ENCODE peak calls at places on chromosomes 11 and 22, in five cellular contexts. One of them, this sample, is unnamed. For H3K4me1, the result is how much of the 10 kb centered on the place peaks cover.

GRCh38 chr11:5004429-5005274 is 10.0 kb downstream of the OR51L1 start:
- DNase-seq in K562: peak
- DNase-seq in Peyer's patch: peak
- DNase-seq in tibial artery: no peak
- DNase-seq in naive thymus-derived CD4-positive, alpha-beta T cell: no peak
- DNase-seq in this sample: no peak

GRCh38 chr11:125053167-125053566 is 9.9 kb upstream of the SLC37A2 start:
- DNase-seq in Peyer's patch: no peak
- DNase-seq in naive thymus-derived CD4-positive, alpha-beta T cell: no peak
- DNase-seq in tibial artery: no peak
- DNase-seq in K562: no peak
- DNase-seq in this sample: no peak

GRCh38 chr11:118057424-118058145 is 19.3 kb upstream of the TMPRSS4 start:
- DNase-seq in naive thymus-derived CD4-positive, alpha-beta T cell: no peak
- DNase-seq in Peyer's patch: peak
- DNase-seq in tibial artery: peak
- DNase-seq in K562: no peak
- DNase-seq in this sample: peak

GRCh38 chr11:37442576-37442975 is 844.5 kb upstream of the RAG2 start:
- DNase-seq in naive thymus-derived CD4-positive, alpha-beta T cell: no peak
- DNase-seq in Peyer's patch: no peak
- DNase-seq in tibial artery: no peak
- DNase-seq in K562: no peak
- DNase-seq in this sample: no peak

GRCh38 chr11:131656839-131657211 is 286.4 kb downstream of the NTM start:
- DNase-seq in tibial artery: no peak
- DNase-seq in K562: no peak
- DNase-seq in naive thymus-derived CD4-positive, alpha-beta T cell: no peak
- DNase-seq in Peyer's patch: no peak
- DNase-seq in this sample: no peak

GRCh38 chr11:35389112-35389511 is 30.2 kb downstream of the SLC1A2 start:
- DNase-seq in naive thymus-derived CD4-positive, alpha-beta T cell: no peak
- DNase-seq in Peyer's patch: no peak
- DNase-seq in tibial artery: no peak
- DNase-seq in K562: no peak
- DNase-seq in this sample: no peak

GRCh38 chr22:47355776-47356432 is 593.5 kb downstream of the TBC1D22A start:
- DNase-seq in K562: no peak
- DNase-seq in tibial artery: no peak
- DNase-seq in naive thymus-derived CD4-positive, alpha-beta T cell: no peak
- DNase-seq in Peyer's patch: no peak
- DNase-seq in this sample: peak

GRCh38 chr11:35346472-35347136 is 72.8 kb downstream of the SLC1A2 start:
- DNase-seq in tibial artery: no peak
- DNase-seq in Peyer's patch: no peak
- DNase-seq in naive thymus-derived CD4-positive, alpha-beta T cell: no peak
- DNase-seq in K562: no peak
- DNase-seq in this sample: no peak

GRCh38 chr11:106101797-106102196 is 24.3 kb downstream of the AASDHPPT start:
- DNase-seq in naive thymus-derived CD4-positive, alpha-beta T cell: no peak
- DNase-seq in K562: no peak
- DNase-seq in Peyer's patch: no peak
- DNase-seq in tibial artery: no peak
- DNase-seq in this sample: no peak

GRCh38 chr11:66547662-66548009 is 933 bp downstream of the ACTN3 start:
- DNase-seq in Peyer's patch: no peak
- DNase-seq in K562: no peak
- DNase-seq in tibial artery: no peak
- DNase-seq in naive thymus-derived CD4-positive, alpha-beta T cell: no peak
- DNase-seq in this sample: no peak

GRCh38 chr22:18022851-18023250 is 1.5 kb downstream of the MICAL3 start:
- DNase-seq in tibial artery: peak
- DNase-seq in Peyer's patch: no peak
- DNase-seq in naive thymus-derived CD4-positive, alpha-beta T cell: no peak
- DNase-seq in K562: no peak
- DNase-seq in this sample: no peak

GRCh38 chr11:79119491-79120284 is 321.1 kb downstream of the TENM4 start:
- DNase-seq in K562: no peak
- DNase-seq in naive thymus-derived CD4-positive, alpha-beta T cell: no peak
- DNase-seq in tibial artery: no peak
- DNase-seq in Peyer's patch: no peak
- DNase-seq in this sample: no peak

GRCh38 chr11:28520291-28520690 is 412.1 kb downstream of the METTL15 start:
- DNase-seq in Peyer's patch: no peak
- DNase-seq in K562: no peak
- DNase-seq in naive thymus-derived CD4-positive, alpha-beta T cell: no peak
- DNase-seq in tibial artery: no peak
- DNase-seq in this sample: no peak

GRCh38 chr22:19819209-19819910 is 35.3 kb downstream of the GNB1L start:
- DNase-seq in tibial artery: no peak
- DNase-seq in K562: no peak
- DNase-seq in Peyer's patch: peak
- DNase-seq in naive thymus-derived CD4-positive, alpha-beta T cell: no peak
- DNase-seq in this sample: no peak

GRCh38 chr11:75400110-75400865 is 970 bp downstream of the RPS3 start:
- DNase-seq in naive thymus-derived CD4-positive, alpha-beta T cell: peak
- DNase-seq in tibial artery: no peak
- DNase-seq in Peyer's patch: no peak
- DNase-seq in K562: peak
- DNase-seq in this sample: no peak

GRCh38 chr11:75305993-75306392 is 45.5 kb downstream of the ARRB1 start:
- DNase-seq in K562: no peak
- DNase-seq in Peyer's patch: no peak
- DNase-seq in tibial artery: no peak
- DNase-seq in naive thymus-derived CD4-positive, alpha-beta T cell: no peak
- DNase-seq in this sample: no peak

GRCh38 chr22:47232753-47233152 is 470.3 kb downstream of the TBC1D22A start:
- DNase-seq in tibial artery: no peak
- DNase-seq in Peyer's patch: no peak
- DNase-seq in K562: no peak
- DNase-seq in naive thymus-derived CD4-positive, alpha-beta T cell: no peak
- DNase-seq in this sample: no peak

GRCh38 chr11:123494195-123495050 is 64.4 kb downstream of the GRAMD1B start:
- DNase-seq in K562: no peak
- DNase-seq in Peyer's patch: no peak
- DNase-seq in tibial artery: no peak
- DNase-seq in naive thymus-derived CD4-positive, alpha-beta T cell: no peak
- DNase-seq in this sample: no peak

GRCh38 chr11:126317681-126318641 is 14.1 kb downstream of the DCPS start:
- DNase-seq in K562: no peak
- DNase-seq in Peyer's patch: peak
- DNase-seq in tibial artery: peak
- DNase-seq in naive thymus-derived CD4-positive, alpha-beta T cell: no peak
- DNase-seq in this sample: peak

GRCh38 chr22:19750666-19751490 is 9.7 kb upstream of the TBX1 start:
- DNase-seq in K562: no peak
- DNase-seq in naive thymus-derived CD4-positive, alpha-beta T cell: no peak
- DNase-seq in tibial artery: no peak
- DNase-seq in Peyer's patch: no peak
- DNase-seq in this sample: no peak

GRCh38 chr11:78363018-78363619 is 54.5 kb downstream of the GAB2 start:
- DNase-seq in K562: no peak
- DNase-seq in Peyer's patch: no peak
- DNase-seq in naive thymus-derived CD4-positive, alpha-beta T cell: no peak
- DNase-seq in tibial artery: no peak
- DNase-seq in this sample: no peak

GRCh38 chr11:85595285-85595884 is 31.8 kb downstream of the DLG2 start:
- DNase-seq in Peyer's patch: no peak
- DNase-seq in tibial artery: no peak
- DNase-seq in naive thymus-derived CD4-positive, alpha-beta T cell: peak
- DNase-seq in K562: peak
- DNase-seq in this sample: no peak

GRCh38 chr11:2779981-2780849 is 80.4 kb upstream of the KCNQ1OT1 start:
- DNase-seq in Peyer's patch: peak
- DNase-seq in K562: peak
- DNase-seq in naive thymus-derived CD4-positive, alpha-beta T cell: no peak
- DNase-seq in tibial artery: peak
- DNase-seq in this sample: peak

GRCh38 chr22:22702159-22702873 is 57.9 kb downstream of the GGTLC2 start:
- DNase-seq in Peyer's patch: peak
- DNase-seq in tibial artery: peak
- DNase-seq in K562: peak
- DNase-seq in naive thymus-derived CD4-positive, alpha-beta T cell: no peak
- DNase-seq in this sample: no peak

GRCh38 chr22:32828150-32828549 is 26.6 kb downstream of the TIMP3 start:
- DNase-seq in Peyer's patch: no peak
- DNase-seq in tibial artery: no peak
- DNase-seq in naive thymus-derived CD4-positive, alpha-beta T cell: no peak
- DNase-seq in K562: no peak
- DNase-seq in this sample: no peak

GRCh38 chr22:21626073-21626734 is 3.6 kb downstream of the YDJC start:
- DNase-seq in Peyer's patch: no peak
- DNase-seq in tibial artery: no peak
- DNase-seq in naive thymus-derived CD4-positive, alpha-beta T cell: no peak
- DNase-seq in K562: peak
- DNase-seq in this sample: no peak

GRCh38 chr22:21624880-21625791 is 4.7 kb downstream of the YDJC start:
- DNase-seq in Peyer's patch: no peak
- DNase-seq in naive thymus-derived CD4-positive, alpha-beta T cell: no peak
- DNase-seq in K562: peak
- DNase-seq in tibial artery: no peak
- DNase-seq in this sample: no peak

GRCh38 chr22:21624120-21624879 is 5.5 kb downstream of the YDJC start:
- DNase-seq in Peyer's patch: no peak
- DNase-seq in naive thymus-derived CD4-positive, alpha-beta T cell: no peak
- DNase-seq in K562: peak
- DNase-seq in tibial artery: no peak
- DNase-seq in this sample: peak

GRCh38 chr22:21628386-21629261 is 1.2 kb downstream of the YDJC start:
- DNase-seq in K562: peak
- DNase-seq in naive thymus-derived CD4-positive, alpha-beta T cell: no peak
- DNase-seq in tibial artery: no peak
- DNase-seq in Peyer's patch: peak
- DNase-seq in this sample: peak

GRCh38 chr22:21626735-21627469 is 2.9 kb downstream of the YDJC start:
- DNase-seq in naive thymus-derived CD4-positive, alpha-beta T cell: no peak
- DNase-seq in Peyer's patch: no peak
- DNase-seq in K562: peak
- DNase-seq in tibial artery: no peak
- DNase-seq in this sample: no peak
- H3K4me1 ChIP-seq in naive thymus-derived CD4-positive, alpha-beta T cell: under half
- H3K4me1 ChIP-seq in Peyer's patch: under half
- H3K4me1 ChIP-seq in K562: under half
- H3K4me1 ChIP-seq in tibial artery: under half
- H3K4me1 ChIP-seq in this sample: under half

GRCh38 chr22:37610480-37611148 is 2.0 kb downstream of the GGA1 start:
- DNase-seq in naive thymus-derived CD4-positive, alpha-beta T cell: no peak
- DNase-seq in K562: peak
- DNase-seq in tibial artery: no peak
- DNase-seq in Peyer's patch: no peak
- DNase-seq in this sample: no peak

GRCh38 chr22:37607010-37607911 is 1.4 kb upstream of the GGA1 start:
- DNase-seq in Peyer's patch: peak
- DNase-seq in K562: peak
- DNase-seq in tibial artery: peak
- DNase-seq in naive thymus-derived CD4-positive, alpha-beta T cell: peak
- DNase-seq in this sample: peak

GRCh38 chr22:37609240-37610152 is 862 bp downstream of the GGA1 start:
- DNase-seq in naive thymus-derived CD4-positive, alpha-beta T cell: no peak
- DNase-seq in Peyer's patch: no peak
- DNase-seq in K562: peak
- DNase-seq in tibial artery: peak
- DNase-seq in this sample: no peak

GRCh38 chr22:37608477-37609239 is at the start of gene GGA1:
- DNase-seq in Peyer's patch: peak
- DNase-seq in tibial artery: peak
- DNase-seq in naive thymus-derived CD4-positive, alpha-beta T cell: peak
- DNase-seq in K562: peak
- DNase-seq in this sample: peak

GRCh38 chr22:37607912-37608476 is 640 bp upstream of the GGA1 start:
- DNase-seq in Peyer's patch: no peak
- DNase-seq in K562: no peak
- DNase-seq in tibial artery: no peak
- DNase-seq in naive thymus-derived CD4-positive, alpha-beta T cell: no peak
- DNase-seq in this sample: no peak
- H3K4me1 ChIP-seq in Peyer's patch: under half
- H3K4me1 ChIP-seq in K562: under half
- H3K4me1 ChIP-seq in tibial artery: under half
- H3K4me1 ChIP-seq in naive thymus-derived CD4-positive, alpha-beta T cell: under half
- H3K4me1 ChIP-seq in this sample: under half

DNA sequence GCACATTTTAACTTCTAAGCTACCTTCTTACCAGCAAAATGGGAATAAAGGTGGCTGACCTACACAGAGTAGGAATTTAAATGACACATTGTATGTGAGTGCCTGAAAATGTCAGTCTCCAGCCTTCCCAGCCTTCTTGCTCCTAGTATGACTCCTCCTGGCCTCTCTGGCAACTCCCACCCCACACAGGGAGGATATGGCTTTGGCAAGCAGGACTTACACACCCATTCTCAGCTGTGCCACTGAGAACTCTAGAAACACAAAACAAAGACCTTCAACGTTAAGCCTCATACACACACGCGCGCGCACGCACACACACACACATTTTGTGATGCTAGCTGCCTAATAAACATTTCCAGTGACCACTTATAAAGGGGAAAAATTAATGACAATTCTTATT is 65.8 kb downstream of the PACSIN2 start:
- DNase-seq in tibial artery: peak
- DNase-seq in Peyer's patch: peak
- DNase-seq in naive thymus-derived CD4-positive, alpha-beta T cell: no peak
- DNase-seq in K562: no peak
- DNase-seq in this sample: peak
- H3K4me1 ChIP-seq in tibial artery: half or more
- H3K4me1 ChIP-seq in Peyer's patch: under half
- H3K4me1 ChIP-seq in naive thymus-derived CD4-positive, alpha-beta T cell: under half
- H3K4me1 ChIP-seq in K562: under half
- H3K4me1 ChIP-seq in this sample: half or more

GRCh38 chr11:119134389-119134978 is 13.1 kb downstream of the HINFP start:
- DNase-seq in Peyer's patch: no peak
- DNase-seq in K562: no peak
- DNase-seq in tibial artery: no peak
- DNase-seq in naive thymus-derived CD4-positive, alpha-beta T cell: no peak
- DNase-seq in this sample: no peak
- H3K4me1 ChIP-seq in Peyer's patch: under half
- H3K4me1 ChIP-seq in K562: under half
- H3K4me1 ChIP-seq in tibial artery: under half
- H3K4me1 ChIP-seq in naive thymus-derived CD4-positive, alpha-beta T cell: under half
- H3K4me1 ChIP-seq in this sample: under half

GRCh38 chr11:70642301-70642700 is 244.0 kb downstream of the CTTN start:
- DNase-seq in naive thymus-derived CD4-positive, alpha-beta T cell: no peak
- DNase-seq in tibial artery: no peak
- DNase-seq in K562: no peak
- DNase-seq in Peyer's patch: no peak
- DNase-seq in this sample: no peak
- H3K4me1 ChIP-seq in naive thymus-derived CD4-positive, alpha-beta T cell: under half
- H3K4me1 ChIP-seq in tibial artery: under half
- H3K4me1 ChIP-seq in K562: under half
- H3K4me1 ChIP-seq in Peyer's patch: under half
- H3K4me1 ChIP-seq in this sample: under half

GRCh38 chr11:68127791-68128681 is 6.8 kb upstream of the CHKA start:
- DNase-seq in Peyer's patch: no peak
- DNase-seq in K562: peak
- DNase-seq in naive thymus-derived CD4-positive, alpha-beta T cell: no peak
- DNase-seq in tibial artery: peak
- DNase-seq in this sample: peak
- H3K4me1 ChIP-seq in Peyer's patch: under half
- H3K4me1 ChIP-seq in K562: under half
- H3K4me1 ChIP-seq in naive thymus-derived CD4-positive, alpha-beta T cell: under half
- H3K4me1 ChIP-seq in tibial artery: under half
- H3K4me1 ChIP-seq in this sample: under half